ENCODE peak calls at places on chromosomes 13 and 19, in seven cellular contexts. V is ELR; P is posterior vena cava; O is HEK293T; R is EH; I is HT1080; U is stimulated activated CD4-positive, alpha-beta T cell treated with anti-CD3 and anti-CD28 coated beads, Interleukin-1b, Interleukin-23, amount 100 ng/mL, for 1 hour. S is an unnamed sample.

GRCh38 chr19:799076-799881 is 2.0 kb downstream of the PTBP1 start:
- DNase-seq in P (no peak), U (no peak), R (peak), I (peak), O (no peak), V (peak), S (peak)

GRCh38 chr13:111517641-111518010 is 197.2 kb downstream of the TEX29 start:
- DNase-seq in U (no peak), I (no peak), P (no peak), O (no peak), V (no peak), R (no peak), S (no peak)

GRCh38 chr13:49690133-49690989 is 925 bp downstream of the EBPL start:
- DNase-seq in U (no peak), R (peak), O (peak), I (no peak), V (peak), P (no peak), S (peak)

GRCh38 chr19:16224266-16225045 is 26.7 kb downstream of the AP1M1 start:
- DNase-seq in U (no peak), V (no peak), P (no peak), R (no peak), O (no peak), I (no peak), S (no peak)

GRCh38 chr13:98173431-98173921 is 3.6 kb downstream of the RNF113B start:
- DNase-seq in R (peak), O (no peak), P (peak), U (no peak), I (peak), V (peak), S (peak)

GRCh38 chr19:5339950-5340636 is 519 bp downstream of the PTPRS start:
- DNase-seq in V (peak), R (peak), U (no peak), P (no peak), I (no peak), O (peak), S (peak)

GRCh38 chr19:10744222-10744847 is 26.5 kb downstream of the DNM2 start:
- DNase-seq in O (no peak), I (no peak), V (no peak), U (no peak), P (no peak), R (no peak), S (no peak)

GRCh38 chr19:54541712-54542111 is 31.9 kb upstream of the LILRA2 start:
- DNase-seq in U (no peak), I (no peak), O (no peak), R (no peak), V (no peak), P (peak), S (no peak)

GRCh38 chr13:32113564-32113963 is 82.0 kb downstream of the FRY start:
- DNase-seq in R (no peak), V (no peak), I (no peak), P (no peak), U (no peak), O (no peak), S (no peak)

GRCh38 chr13:70310720-70311119 is 202.5 kb upstream of the KLHL1 start:
- DNase-seq in P (no peak), U (no peak), I (peak), V (peak), R (no peak), O (peak), S (no peak)

GRCh38 chr19:11445141-11445540 is 9.7 kb downstream of the PRKCSH start:
- DNase-seq in R (no peak), U (no peak), O (no peak), P (no peak), I (no peak), V (no peak), S (no peak)

GRCh38 chr13:94280845-94281244 is 198.6 kb downstream of the DCT start:
- DNase-seq in U (no peak), V (no peak), I (no peak), O (no peak), R (no peak), P (no peak), S (no peak)

GRCh38 chr13:33110713-33111413 is 94.6 kb downstream of the KL start:
- DNase-seq in V (no peak), R (peak), P (no peak), I (no peak), U (no peak), O (no peak), S (peak)

GRCh38 chr13:24033527-24034302 is 126.8 kb upstream of the SPATA13 start:
- DNase-seq in U (no peak), P (no peak), I (no peak), O (no peak), V (no peak), R (peak), S (no peak)

GRCh38 chr19:12126707-12127106 is 13.4 kb downstream of the ZNF20 start:
- DNase-seq in V (peak), I (no peak), R (no peak), P (no peak), U (no peak), O (no peak), S (peak)

GRCh38 chr19:9498183-9498902 is at the start of gene ZNF560:
- DNase-seq in O (peak), P (no peak), I (peak), U (no peak), R (peak), V (peak), S (no peak)

GRCh38 chr19:15463865-15464371 is 426 bp downstream of the RASAL3 start:
- DNase-seq in V (no peak), R (no peak), I (no peak), P (no peak), U (peak), O (no peak), S (no peak)

GRCh38 chr13:74869846-74870245 is 612.1 kb downstream of the TBC1D4 start:
- DNase-seq in P (no peak), R (no peak), V (peak), U (no peak), O (no peak), I (peak), S (peak)

GRCh38 chr19:31497709-31498108 is 148.5 kb upstream of the TSHZ3 start:
- DNase-seq in V (no peak), P (no peak), U (no peak), R (no peak), I (no peak), O (no peak), S (no peak)

GRCh38 chr13:102197193-102197592 is 204.7 kb downstream of the FGF14 start:
- DNase-seq in P (no peak), V (peak), I (peak), R (no peak), U (no peak), O (no peak), S (peak)

GRCh38 chr19:55113570-55114039 is 3.8 kb downstream of the PPP1R12C start:
- DNase-seq in U (no peak), P (peak), R (peak), O (peak), V (peak), I (peak), S (peak)

GRCh38 chr19:43412441-43412840 is 2.2 kb upstream of the TEX101 start:
- DNase-seq in V (no peak), R (no peak), U (no peak), P (no peak), I (no peak), O (no peak), S (no peak)

GRCh38 chr13:40986328-40986856 is 32.7 kb downstream of the ELF1 start:
- DNase-seq in O (no peak), U (no peak), I (no peak), V (no peak), R (peak), P (no peak), S (peak)

GRCh38 chr19:57241181-57241580 is 749 bp downstream of the ZNF805 start:
- DNase-seq in O (no peak), V (peak), P (no peak), I (no peak), U (no peak), R (peak), S (peak)

GRCh38 chr13:66071608-66072007 is 1158.5 kb downstream of the PCDH9 start:
- DNase-seq in V (no peak), P (no peak), U (no peak), R (no peak), I (no peak), O (no peak), S (no peak)

GRCh38 chr19:14582894-14583340 is at the start of gene CLEC17A:
- DNase-seq in P (no peak), U (no peak), V (no peak), I (no peak), R (no peak), O (no peak), S (no peak)

GRCh38 chr13:111470933-111471332 is 150.5 kb downstream of the TEX29 start:
- DNase-seq in U (no peak), R (no peak), O (no peak), I (no peak), V (no peak), P (no peak), S (no peak)

GRCh38 chr13:50127017-50127725 is 111.9 kb downstream of the KCNRG start:
- DNase-seq in I (no peak), R (no peak), O (no peak), U (no peak), V (peak), P (peak), S (peak)

GRCh38 chr13:44796597-44797517 is 192.4 kb downstream of the NUFIP1 start:
- DNase-seq in V (no peak), P (no peak), U (no peak), O (no peak), I (no peak), R (no peak), S (peak)

GRCh38 chr19:33186431-33186830 is 7.7 kb upstream of the LRP3 start:
- DNase-seq in V (no peak), O (no peak), U (no peak), R (no peak), I (no peak), P (peak), S (no peak)

GRCh38 chr13:113815151-113816058 is 48.5 kb downstream of the GAS6 start:
- DNase-seq in U (no peak), R (no peak), V (no peak), I (no peak), P (no peak), O (no peak), S (peak)

GRCh38 chr13:65843314-65843731 is 1386.8 kb downstream of the PCDH9 start:
- DNase-seq in I (no peak), R (no peak), O (no peak), P (no peak), V (no peak), U (no peak), S (no peak)

GRCh38 chr19:2503521-2504109 is 27.7 kb downstream of the GADD45B start:
- DNase-seq in I (peak), U (peak), V (peak), R (peak), O (peak), P (no peak), S (peak)

GRCh38 chr13:48081739-48082138 is 13.2 kb downstream of the MED4 start:
- DNase-seq in R (no peak), O (no peak), V (no peak), P (no peak), I (no peak), U (no peak), S (no peak)

GRCh38 chr13:51912091-51912490 is 50.3 kb downstream of the CCDC70 start:
- DNase-seq in O (no peak), V (no peak), P (peak), U (no peak), I (peak), R (no peak), S (no peak)

GRCh38 chr13:58018020-58018419 is 386.5 kb downstream of the PCDH17 start:
- DNase-seq in V (no peak), I (no peak), R (no peak), O (no peak), U (no peak), P (peak), S (no peak)

GRCh38 chr19:49224856-49225255 is 67.3 kb downstream of the TRPM4 start:
- DNase-seq in R (peak), U (no peak), V (peak), I (peak), O (peak), P (peak), S (peak)

GRCh38 chr13:113582841-113583631 is 1.5 kb upstream of the TFDP1 start:
- DNase-seq in R (no peak), V (no peak), P (peak), U (no peak), I (no peak), O (no peak), S (no peak)

S was measured in lung microvascular endothelial cell.